ENCODE peak calls at places on chromosomes 16 and 17, in eight cellular contexts. One of them, this sample, is unnamed.

GRCh38 chr17:57412520-57413096 is 156.3 kb downstream of the MSI2 start:
- DNase-seq in colonic mucosa: no peak
- DNase-seq in esophagus squamous epithelium: no peak
- DNase-seq in RWPE2: no peak
- DNase-seq in PC-9: no peak
- DNase-seq in adrenal gland: no peak
- DNase-seq in lung: no peak
- DNase-seq in stomach: no peak
- DNase-seq in this sample: no peak

GRCh38 chr16:29154100-29154499 is 169.2 kb downstream of the LAT start:
- DNase-seq in lung: no peak
- DNase-seq in PC-9: no peak
- DNase-seq in colonic mucosa: no peak
- DNase-seq in esophagus squamous epithelium: no peak
- DNase-seq in RWPE2: no peak
- DNase-seq in stomach: no peak
- DNase-seq in adrenal gland: no peak
- DNase-seq in this sample: no peak

GRCh38 chr16:85317704-85318103 is 205.4 kb upstream of the CIBAR2 start:
- DNase-seq in lung: no peak
- DNase-seq in RWPE2: no peak
- DNase-seq in adrenal gland: no peak
- DNase-seq in stomach: no peak
- DNase-seq in PC-9: no peak
- DNase-seq in esophagus squamous epithelium: no peak
- DNase-seq in colonic mucosa: no peak
- DNase-seq in this sample: no peak

GRCh38 chr16:87740909-87741424 is 24.8 kb downstream of the KLHDC4 start:
- DNase-seq in lung: no peak
- DNase-seq in stomach: no peak
- DNase-seq in adrenal gland: no peak
- DNase-seq in RWPE2: no peak
- DNase-seq in PC-9: no peak
- DNase-seq in esophagus squamous epithelium: no peak
- DNase-seq in colonic mucosa: no peak
- DNase-seq in this sample: peak; percentile 42

GRCh38 chr16:60641067-60641466 is 1395.2 kb downstream of the CDH8 start:
- DNase-seq in colonic mucosa: no peak
- DNase-seq in RWPE2: no peak
- DNase-seq in esophagus squamous epithelium: no peak
- DNase-seq in lung: no peak
- DNase-seq in stomach: no peak
- DNase-seq in PC-9: no peak
- DNase-seq in adrenal gland: no peak
- DNase-seq in this sample: no peak

GRCh38 chr17:44997733-44998520 is 29.8 kb upstream of the C1QL1 start:
- DNase-seq in colonic mucosa: no peak
- DNase-seq in PC-9: peak; percentile 6
- DNase-seq in stomach: no peak
- DNase-seq in adrenal gland: no peak
- DNase-seq in RWPE2: no peak
- DNase-seq in lung: no peak
- DNase-seq in esophagus squamous epithelium: no peak
- DNase-seq in this sample: no peak

GRCh38 chr16:20950294-20950693 is 49.7 kb downstream of the LYRM1 start:
- DNase-seq in colonic mucosa: no peak
- DNase-seq in PC-9: no peak
- DNase-seq in stomach: no peak
- DNase-seq in RWPE2: no peak
- DNase-seq in adrenal gland: no peak
- DNase-seq in esophagus squamous epithelium: no peak
- DNase-seq in lung: no peak
- DNase-seq in this sample: no peak

GRCh38 chr17:65085397-65085796 is 28.9 kb upstream of the GNA13 start:
- DNase-seq in PC-9: no peak
- DNase-seq in lung: no peak
- DNase-seq in adrenal gland: peak; percentile 30
- DNase-seq in RWPE2: peak; percentile 9
- DNase-seq in colonic mucosa: no peak
- DNase-seq in stomach: no peak
- DNase-seq in esophagus squamous epithelium: no peak
- DNase-seq in this sample: no peak

GRCh38 chr17:30377574-30377973 is 1.2 kb upstream of the CPD start:
- DNase-seq in esophagus squamous epithelium: no peak
- DNase-seq in RWPE2: no peak
- DNase-seq in adrenal gland: no peak
- DNase-seq in stomach: no peak
- DNase-seq in lung: no peak
- DNase-seq in PC-9: no peak
- DNase-seq in colonic mucosa: no peak
- DNase-seq in this sample: no peak

GRCh38 chr16:3401719-3402397 is 843 bp downstream of the ZNF174 start:
- DNase-seq in esophagus squamous epithelium: no peak
- DNase-seq in colonic mucosa: no peak
- DNase-seq in PC-9: peak; percentile 14
- DNase-seq in lung: no peak
- DNase-seq in RWPE2: no peak
- DNase-seq in stomach: no peak
- DNase-seq in adrenal gland: no peak
- DNase-seq in this sample: no peak

GRCh38 chr16:71734511-71734910 is 10.0 kb upstream of the PHLPP2 start:
- DNase-seq in lung: no peak
- DNase-seq in esophagus squamous epithelium: no peak
- DNase-seq in stomach: no peak
- DNase-seq in RWPE2: no peak
- DNase-seq in adrenal gland: no peak
- DNase-seq in colonic mucosa: no peak
- DNase-seq in PC-9: no peak
- DNase-seq in this sample: no peak

GRCh38 chr16:5634781-5635180 is 537.2 kb upstream of the EEF2KMT start:
- DNase-seq in PC-9: no peak
- DNase-seq in colonic mucosa: no peak
- DNase-seq in adrenal gland: no peak
- DNase-seq in esophagus squamous epithelium: no peak
- DNase-seq in RWPE2: no peak
- DNase-seq in lung: no peak
- DNase-seq in stomach: no peak
- DNase-seq in this sample: no peak

GRCh38 chr16:9008335-9009260 is 44.9 kb upstream of the USP7 start:
- DNase-seq in PC-9: peak; percentile 72
- DNase-seq in adrenal gland: peak; percentile 64
- DNase-seq in RWPE2: no peak
- DNase-seq in stomach: peak; percentile 83
- DNase-seq in esophagus squamous epithelium: no peak
- DNase-seq in lung: peak; percentile 72
- DNase-seq in colonic mucosa: peak; percentile 89
- DNase-seq in this sample: peak; percentile 71

GRCh38 chr17:12180644-12181261 is 160.1 kb downstream of the MAP2K4 start:
- DNase-seq in lung: no peak
- DNase-seq in colonic mucosa: peak; percentile 39
- DNase-seq in esophagus squamous epithelium: no peak
- DNase-seq in PC-9: peak; percentile 25
- DNase-seq in adrenal gland: no peak
- DNase-seq in stomach: no peak
- DNase-seq in RWPE2: no peak
- DNase-seq in this sample: peak; percentile 10

GRCh38 chr16:69763557-69763942 is 1.4 kb downstream of the WWP2 start:
- DNase-seq in lung: no peak
- DNase-seq in stomach: no peak
- DNase-seq in colonic mucosa: no peak
- DNase-seq in adrenal gland: peak; percentile 64
- DNase-seq in PC-9: no peak
- DNase-seq in RWPE2: no peak
- DNase-seq in esophagus squamous epithelium: no peak
- DNase-seq in this sample: no peak

GRCh38 chr17:68849673-68850260 is 105.4 kb downstream of the ABCA8 start:
- DNase-seq in stomach: no peak
- DNase-seq in lung: no peak
- DNase-seq in PC-9: no peak
- DNase-seq in colonic mucosa: no peak
- DNase-seq in RWPE2: no peak
- DNase-seq in adrenal gland: no peak
- DNase-seq in esophagus squamous epithelium: no peak
- DNase-seq in this sample: no peak

GRCh38 chr16:23026777-23027362 is 122.4 kb downstream of the USP31 start:
- DNase-seq in RWPE2: no peak
- DNase-seq in stomach: no peak
- DNase-seq in lung: no peak
- DNase-seq in esophagus squamous epithelium: no peak
- DNase-seq in adrenal gland: no peak
- DNase-seq in PC-9: peak; percentile 10
- DNase-seq in colonic mucosa: no peak
- DNase-seq in this sample: no peak

GRCh38 chr17:49552070-49552751 is 23.5 kb upstream of the NXPH3 start:
- DNase-seq in lung: no peak
- DNase-seq in PC-9: no peak
- DNase-seq in esophagus squamous epithelium: no peak
- DNase-seq in stomach: no peak
- DNase-seq in adrenal gland: no peak
- DNase-seq in colonic mucosa: no peak
- DNase-seq in RWPE2: no peak
- DNase-seq in this sample: no peak

GRCh38 chr17:18158022-18158600 is 25.5 kb upstream of the ALKBH5 start:
- DNase-seq in esophagus squamous epithelium: peak; percentile 79
- DNase-seq in RWPE2: peak; percentile 98
- DNase-seq in adrenal gland: peak; percentile 92
- DNase-seq in colonic mucosa: peak; percentile 99
- DNase-seq in lung: peak; percentile 97
- DNase-seq in stomach: peak; percentile 96
- DNase-seq in PC-9: peak; percentile 96
- DNase-seq in this sample: peak; percentile 93

GRCh38 chr17:32519769-32520701 is 33.2 kb downstream of the CDK5R1 start:
- DNase-seq in esophagus squamous epithelium: no peak
- DNase-seq in RWPE2: no peak
- DNase-seq in colonic mucosa: peak; percentile 26
- DNase-seq in PC-9: no peak
- DNase-seq in adrenal gland: no peak
- DNase-seq in lung: no peak
- DNase-seq in stomach: peak; percentile 30
- DNase-seq in this sample: no peak
- H3K4me1 ChIP-seq in esophagus squamous epithelium: peaks cover 15% of the 10 kb centered on the region
- H3K4me1 ChIP-seq in RWPE2: peaks cover 7% of the 10 kb centered on the region
- H3K4me1 ChIP-seq in colonic mucosa: peaks cover 4% of the 10 kb centered on the region
- H3K4me1 ChIP-seq in PC-9: peaks cover 4% of the 10 kb centered on the region
- H3K4me1 ChIP-seq in adrenal gland: peaks cover 27% of the 10 kb centered on the region
- H3K4me1 ChIP-seq in lung: no peaks in the 10 kb centered on the region
- H3K4me1 ChIP-seq in stomach: peaks cover 13% of the 10 kb centered on the region
- H3K4me1 ChIP-seq in this sample: peaks cover 3% of the 10 kb centered on the region

GRCh38 chr17:8622191-8622590 is 8.3 kb downstream of the MYH10 start:
- DNase-seq in colonic mucosa: no peak
- DNase-seq in PC-9: no peak
- DNase-seq in RWPE2: no peak
- DNase-seq in lung: no peak
- DNase-seq in adrenal gland: no peak
- DNase-seq in stomach: no peak
- DNase-seq in esophagus squamous epithelium: no peak
- DNase-seq in this sample: no peak

GRCh38 chr17:8621585-8621984 is 8.9 kb downstream of the MYH10 start:
- DNase-seq in esophagus squamous epithelium: no peak
- DNase-seq in lung: no peak
- DNase-seq in colonic mucosa: no peak
- DNase-seq in adrenal gland: peak; percentile 20
- DNase-seq in stomach: no peak
- DNase-seq in PC-9: no peak
- DNase-seq in RWPE2: no peak
- DNase-seq in this sample: no peak

GRCh38 chr17:8619294-8619693 is 11.2 kb downstream of the MYH10 start:
- DNase-seq in lung: no peak
- DNase-seq in PC-9: no peak
- DNase-seq in esophagus squamous epithelium: no peak
- DNase-seq in RWPE2: no peak
- DNase-seq in adrenal gland: no peak
- DNase-seq in colonic mucosa: no peak
- DNase-seq in stomach: no peak
- DNase-seq in this sample: no peak

GRCh38 chr17:8623591-8623990 is 6.9 kb downstream of the MYH10 start:
- DNase-seq in stomach: no peak
- DNase-seq in RWPE2: no peak
- DNase-seq in colonic mucosa: no peak
- DNase-seq in lung: no peak
- DNase-seq in PC-9: no peak
- DNase-seq in esophagus squamous epithelium: no peak
- DNase-seq in adrenal gland: no peak
- DNase-seq in this sample: no peak

DNA sequence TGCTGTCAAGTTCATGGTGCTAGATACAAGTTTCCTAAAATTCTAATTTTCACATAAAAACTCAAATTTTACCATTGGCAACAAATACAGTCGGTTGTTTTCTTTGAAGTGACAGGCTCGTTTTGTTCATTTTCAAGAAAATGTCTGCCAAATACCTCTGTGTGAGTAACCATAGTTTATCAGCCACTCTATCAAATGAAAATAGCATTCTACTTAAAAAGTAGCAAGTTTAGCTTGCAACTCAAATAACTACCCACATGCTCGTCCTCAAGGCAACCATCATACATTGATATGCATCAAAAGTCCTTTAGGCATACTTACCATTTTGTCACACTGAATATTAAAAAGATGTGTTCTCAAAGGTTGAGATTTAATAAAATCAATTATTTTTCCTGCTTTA is 11.7 kb downstream of the MYH10 start:
- DNase-seq in colonic mucosa: no peak
- DNase-seq in PC-9: no peak
- DNase-seq in lung: no peak
- DNase-seq in adrenal gland: no peak
- DNase-seq in esophagus squamous epithelium: no peak
- DNase-seq in RWPE2: no peak
- DNase-seq in stomach: no peak
- DNase-seq in this sample: no peak
- TF ChIP-seq CTCF in colonic mucosa: no peak
- TF ChIP-seq CTCF in PC-9: no peak
- TF ChIP-seq CTCF in lung: no peak
- TF ChIP-seq CTCF in adrenal gland: no peak
- TF ChIP-seq CTCF in esophagus squamous epithelium: no peak
- TF ChIP-seq CTCF in RWPE2: no peak
- TF ChIP-seq CTCF in stomach: no peak
- TF ChIP-seq CTCF in this sample: no peak

GRCh38 chr16:14502932-14503741 is 126.9 kb downstream of the PARN start:
- DNase-seq in colonic mucosa: no peak
- DNase-seq in RWPE2: no peak
- DNase-seq in esophagus squamous epithelium: no peak
- DNase-seq in lung: no peak
- DNase-seq in PC-9: peak; percentile 55
- DNase-seq in adrenal gland: no peak
- DNase-seq in stomach: no peak
- DNase-seq in this sample: no peak
- H3K4me1 ChIP-seq in colonic mucosa: peaks cover 5% of the 10 kb centered on the region
- H3K4me1 ChIP-seq in RWPE2: peaks cover 53% of the 10 kb centered on the region
- H3K4me1 ChIP-seq in esophagus squamous epithelium: peaks cover 30% of the 10 kb centered on the region
- H3K4me1 ChIP-seq in lung: peaks cover 11% of the 10 kb centered on the region
- H3K4me1 ChIP-seq in PC-9: peaks cover 87% of the 10 kb centered on the region
- H3K4me1 ChIP-seq in adrenal gland: peaks cover 64% of the 10 kb centered on the region
- H3K4me1 ChIP-seq in stomach: peaks cover 19% of the 10 kb centered on the region
- H3K4me1 ChIP-seq in this sample: peaks cover 19% of the 10 kb centered on the region

DNA sequence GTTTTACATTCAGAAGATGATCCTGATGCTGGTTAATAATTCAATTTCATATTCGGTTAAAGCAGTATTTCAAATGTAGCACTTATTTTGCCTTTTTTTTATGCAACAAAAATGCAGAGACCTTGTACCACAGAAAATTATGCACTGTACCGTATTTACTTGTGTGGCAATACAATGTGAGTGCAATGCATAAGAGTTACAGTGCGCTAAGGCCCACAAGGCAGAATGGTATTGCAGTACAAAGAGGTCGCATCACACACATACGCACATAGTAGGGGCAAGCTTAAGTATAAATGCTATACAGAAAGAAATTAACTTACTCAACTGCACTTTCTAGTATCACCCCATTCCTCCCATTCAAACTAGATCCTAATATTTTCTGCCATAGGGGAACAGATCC is 103.0 kb downstream of the SYCE1L start:
- DNase-seq in PC-9: no peak
- DNase-seq in lung: no peak
- DNase-seq in stomach: no peak
- DNase-seq in RWPE2: no peak
- DNase-seq in esophagus squamous epithelium: no peak
- DNase-seq in adrenal gland: no peak
- DNase-seq in colonic mucosa: no peak
- DNase-seq in this sample: no peak
- TF ChIP-seq CTCF in PC-9: no peak
- TF ChIP-seq CTCF in lung: no peak
- TF ChIP-seq CTCF in stomach: no peak
- TF ChIP-seq CTCF in RWPE2: no peak
- TF ChIP-seq CTCF in esophagus squamous epithelium: no peak
- TF ChIP-seq CTCF in adrenal gland: no peak
- TF ChIP-seq CTCF in colonic mucosa: no peak
- TF ChIP-seq CTCF in this sample: no peak